ENCODE peak calls at places on chromosomes 16 and 17, in five cellular contexts. F, I, O, Q and A are unnamed samples. For H3K4me1, the result is how much of the 10 kb centered on the place peaks cover.

GRCh38 chr17:15263206-15263579 is 1.9 kb downstream of the PMP22 start:
- DNase-seq in F (peak), I (peak), O (no peak), Q (no peak), A (peak)

GRCh38 chr16:55257971-55258613 is 65.9 kb upstream of the IRX6 start:
- DNase-seq in F (peak), I (peak), O (peak), Q (no peak), A (peak)

GRCh38 chr17:42679001-42679491 is 2.3 kb upstream of the PLEKHH3 start:
- DNase-seq in F (peak), I (peak), O (no peak), Q (peak), A (peak)

GRCh38 chr16:57166951-57167350 is 18.9 kb downstream of the PSME3IP1 start:
- DNase-seq in F (peak), I (no peak), O (no peak), Q (no peak), A (no peak)

GRCh38 chr16:69924777-69925191 is 26.4 kb upstream of the CLEC18A start:
- DNase-seq in F (no peak), I (peak), O (no peak), Q (no peak), A (peak)

GRCh38 chr16:55073830-55074229 is 143.2 kb downstream of the IRX5 start:
- DNase-seq in F (no peak), I (no peak), O (no peak), Q (no peak), A (no peak)

GRCh38 chr17:2906907-2907306 is 110.7 kb downstream of the RAP1GAP2 start:
- DNase-seq in F (no peak), I (no peak), O (no peak), Q (no peak), A (no peak)

GRCh38 chr16:2485811-2486507 is 11.0 kb downstream of the TBC1D24 start:
- DNase-seq in F (peak), I (no peak), O (no peak), Q (no peak), A (no peak)

GRCh38 chr16:69477546-69477945 is 53.1 kb downstream of the CYB5B start:
- DNase-seq in F (no peak), I (peak), O (no peak), Q (no peak), A (no peak)

GRCh38 chr16:71917900-71918299 is 22.6 kb downstream of the IST1 start:
- DNase-seq in F (no peak), I (no peak), O (no peak), Q (no peak), A (no peak)

GRCh38 chr17:39676198-39676819 is 8.1 kb downstream of the PNMT start:
- DNase-seq in F (peak), I (no peak), O (no peak), Q (peak), A (peak)

GRCh38 chr16:85605912-85606841 is 6.9 kb upstream of the GSE1 start:
- DNase-seq in F (no peak), I (no peak), O (no peak), Q (no peak), A (no peak)

GRCh38 chr17:37081287-37081686 is 132.5 kb downstream of the AATF start:
- DNase-seq in F (no peak), I (peak), O (no peak), Q (no peak), A (no peak)

GRCh38 chr16:3348547-3349167 is 7.0 kb upstream of the OR2C1 start:
- DNase-seq in F (no peak), I (no peak), O (no peak), Q (no peak), A (no peak)

GRCh38 chr17:32834104-32834503 is 42.8 kb downstream of the MYO1D start:
- DNase-seq in F (no peak), I (no peak), O (no peak), Q (no peak), A (no peak)

GRCh38 chr16:19559242-19559910 is 3.9 kb downstream of the VPS35L start:
- DNase-seq in F (no peak), I (peak), O (no peak), Q (no peak), A (no peak)

GRCh38 chr17:61415374-61416210 is 15.9 kb downstream of the TBX2 start:
- DNase-seq in F (no peak), I (no peak), O (no peak), Q (no peak), A (peak)

GRCh38 chr17:41071606-41072375 is 6.1 kb upstream of the KRTAP2-4 start:
- DNase-seq in F (no peak), I (no peak), O (no peak), Q (no peak), A (no peak)

GRCh38 chr17:64661981-64662773 is at the start of gene SMURF2:
- DNase-seq in F (peak), I (peak), O (peak), Q (peak), A (peak)

GRCh38 chr17:78759203-78759968 is 22.7 kb downstream of the CYTH1 start:
- DNase-seq in F (peak), I (peak), O (no peak), Q (peak), A (peak)

GRCh38 chr17:62648954-62649294 is 21.5 kb downstream of the MRC2 start:
- DNase-seq in F (peak), I (no peak), O (no peak), Q (no peak), A (no peak)

GRCh38 chr16:56357765-56358322 is 67.5 kb downstream of the AMFR start:
- DNase-seq in F (peak), I (no peak), O (no peak), Q (no peak), A (peak)

GRCh38 chr16:28893291-28893690 is 15.0 kb downstream of the ATP2A1 start:
- DNase-seq in F (no peak), I (no peak), O (no peak), Q (no peak), A (no peak)

GRCh38 chr16:19929062-19929511 is 44.4 kb upstream of the GPRC5B start:
- DNase-seq in F (no peak), I (no peak), O (no peak), Q (no peak), A (no peak)

GRCh38 chr16:2969545-2970521 is 685 bp downstream of the PAQR4 start:
- DNase-seq in F (peak), I (peak), O (peak), Q (peak), A (peak)

GRCh38 chr16:7458144-7458543 is 125.5 kb downstream of the RBFOX1 start:
- DNase-seq in F (no peak), I (no peak), O (no peak), Q (no peak), A (no peak)

GRCh38 chr16:58306327-58306726 is 11.5 kb upstream of the PRSS54 start:
- DNase-seq in F (no peak), I (peak), O (peak), Q (peak), A (no peak)

GRCh38 chr17:28726396-28726911 is 421 bp upstream of the TLCD1 start:
- DNase-seq in F (no peak), I (no peak), O (no peak), Q (peak), A (no peak)

GRCh38 chr17:27469256-27469655 is 13.0 kb downstream of the KSR1 start:
- DNase-seq in F (no peak), I (no peak), O (no peak), Q (no peak), A (no peak)

GRCh38 chr16:89829630-89830437 is 1.6 kb downstream of the SPIRE2 start:
- DNase-seq in F (no peak), I (no peak), O (no peak), Q (peak), A (peak)

GRCh38 chr16:65336169-65336568 is 214.3 kb upstream of the CDH11 start:
- DNase-seq in F (no peak), I (peak), O (no peak), Q (no peak), A (no peak)

GRCh38 chr17:38730526-38731379 is 612 bp downstream of the CISD3 start:
- DNase-seq in F (peak), I (peak), O (no peak), Q (no peak), A (peak)

GRCh38 chr17:67211742-67212141 is 33.3 kb downstream of the HELZ start:
- DNase-seq in F (no peak), I (no peak), O (no peak), Q (no peak), A (no peak)

GRCh38 chr16:30482366-30482765 is 9.8 kb downstream of the ITGAL start:
- DNase-seq in F (no peak), I (no peak), O (no peak), Q (no peak), A (no peak)

DNA sequence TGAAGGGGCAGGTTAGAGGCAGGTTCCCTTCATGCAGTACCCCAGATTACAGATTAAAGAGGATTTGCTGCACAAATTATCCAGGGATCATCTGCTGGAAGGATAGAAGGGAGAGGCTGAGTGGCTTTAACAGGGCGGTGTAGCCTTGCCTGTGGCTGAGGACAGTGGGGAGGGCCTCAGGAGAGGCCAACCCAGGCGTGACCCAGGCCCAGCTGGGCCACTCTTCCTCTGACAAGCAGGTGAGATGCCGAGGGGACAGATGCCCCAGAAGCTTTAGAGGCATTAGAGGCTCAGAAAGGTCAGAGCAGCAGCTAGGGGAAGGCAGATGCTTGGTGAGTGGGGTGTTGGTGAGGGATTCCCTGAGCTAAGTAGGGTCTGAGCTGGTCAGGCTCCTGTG is 18.1 kb upstream of the MTMR4 start:
- DNase-seq in F (no peak), I (no peak), O (no peak), Q (no peak), A (no peak)
- H3K4me3 ChIP-seq in F (peak), I (peak), O (peak), Q (peak), A (peak)

DNA sequence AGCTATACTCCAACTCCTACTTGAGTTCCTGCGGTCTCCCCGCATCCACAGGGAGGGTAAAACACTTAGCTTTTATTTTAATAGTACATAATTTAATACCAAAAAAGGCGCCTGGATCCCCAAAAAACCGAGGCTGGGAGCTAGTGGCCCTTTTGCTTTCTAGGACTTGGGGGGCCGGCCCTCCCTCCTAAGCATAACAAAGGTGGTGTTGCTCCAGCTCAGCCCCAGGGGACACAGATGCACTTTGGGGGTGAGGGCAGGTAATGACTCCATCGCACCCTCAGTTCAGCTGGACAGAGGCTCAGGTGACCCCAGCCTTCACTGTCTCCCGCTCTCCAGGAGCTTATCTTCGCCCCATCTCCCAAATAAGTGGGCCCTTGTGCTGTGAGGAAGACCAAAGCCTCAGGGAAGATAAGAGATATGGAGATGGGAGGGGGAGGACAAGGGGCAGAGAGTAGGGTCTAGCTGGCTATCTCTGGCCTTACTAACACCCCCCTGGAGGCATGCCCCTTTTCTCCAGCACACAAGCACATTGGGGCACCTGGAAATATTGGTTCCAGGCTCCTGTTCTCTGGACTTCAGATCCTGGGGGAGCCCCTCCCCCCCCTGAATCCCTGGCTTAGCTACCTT is 2.8 kb upstream of the NHERF1 start:
- DNase-seq in F (peak), I (no peak), O (no peak), Q (peak), A (no peak)
- H3K4me1 ChIP-seq in F (half or more), I (under half), O (under half), Q (half or more), A (under half)

DNA sequence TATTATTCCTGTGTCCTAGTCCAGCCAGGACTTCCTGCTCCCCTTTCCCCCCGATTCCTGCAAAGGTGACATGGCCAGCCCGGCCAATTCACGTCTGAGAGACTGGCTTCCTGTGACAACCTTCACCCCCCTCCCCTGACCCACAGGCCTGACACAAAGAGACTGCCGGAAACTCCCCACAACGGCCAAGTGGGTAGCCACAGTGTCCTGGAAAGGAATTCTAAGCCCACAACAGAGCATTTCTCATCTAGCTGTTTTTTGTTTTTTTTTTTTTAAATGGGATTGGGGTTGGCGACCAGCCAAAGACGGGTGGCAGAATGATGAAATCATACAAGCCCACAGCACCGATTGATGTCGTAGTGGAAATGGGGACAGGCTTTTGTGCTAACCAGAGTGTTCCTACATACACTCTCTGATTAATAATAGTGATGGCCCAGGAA is 2.8 kb upstream of the XAF1 start:
- DNase-seq in F (peak), I (peak), O (no peak), Q (peak), A (peak)
- H3K4me3 ChIP-seq in F (no peak), I (peak), O (no peak), Q (no peak), A (no peak)

DNA sequence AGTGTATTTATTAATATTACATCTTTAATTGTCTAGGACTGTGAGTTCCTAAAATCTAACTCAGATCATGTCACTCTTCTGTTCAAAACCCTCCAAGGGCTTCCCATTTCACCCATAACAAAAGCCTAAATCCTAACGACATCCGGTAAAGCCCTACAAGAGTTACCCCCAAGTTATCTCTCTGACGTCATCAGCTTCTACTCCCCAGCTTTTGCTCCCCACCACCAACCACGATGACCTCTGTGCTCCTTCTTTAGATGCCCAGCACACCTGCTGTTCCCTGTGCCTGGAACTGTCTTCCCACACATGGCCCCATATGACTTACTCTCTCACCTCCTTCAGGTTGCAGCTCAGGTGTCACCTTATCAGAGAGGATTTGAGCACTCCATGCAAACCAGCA is 6.3 kb upstream of the KDM8 start:
- DNase-seq in F (no peak), I (no peak), O (no peak), Q (no peak), A (no peak)
- H3K4me1 ChIP-seq in F (under half), I (under half), O (under half), Q (half or more), A (under half)

GRCh38 chr17:76867578-76868175 is 527 bp upstream of the MGAT5B start:
- DNase-seq in F (no peak), I (peak), O (no peak), Q (no peak), A (no peak)
- H3K4me3 ChIP-seq in F (no peak), I (no peak), O (peak), Q (no peak), A (no peak)